ENCODE peak calls at places on chromosomes 12 and 14, in seven cellular contexts. One of them, this sample, is unnamed.

GRCh38 chr14:22979748-22980392 is 2.5 kb downstream of the AJUBA start:
- DNase-seq in fibroblast of lung: no peak
- DNase-seq in NCI-H1105 treated with DMSO at 0.1 percent for 48 hours: no peak
- DNase-seq in H4: no peak
- DNase-seq in IMR-90: no peak
- DNase-seq in NCI-H345: no peak
- DNase-seq in activated CD8-positive, alpha-beta memory T cell treated with anti-CD3 and anti-CD28 coated beads for 1 hour: no peak
- DNase-seq in this sample: no peak

GRCh38 chr12:8709124-8709830 is 11.5 kb downstream of the RIMKLB start:
- DNase-seq in fibroblast of lung: no peak
- DNase-seq in NCI-H1105 treated with DMSO at 0.1 percent for 48 hours: no peak
- DNase-seq in H4: peak
- DNase-seq in IMR-90: no peak
- DNase-seq in NCI-H345: no peak
- DNase-seq in activated CD8-positive, alpha-beta memory T cell treated with anti-CD3 and anti-CD28 coated beads for 1 hour: no peak
- DNase-seq in this sample: no peak

GRCh38 chr12:27866382-27867101 is 86.5 kb upstream of the MANSC4 start:
- DNase-seq in fibroblast of lung: peak
- DNase-seq in NCI-H1105 treated with DMSO at 0.1 percent for 48 hours: no peak
- DNase-seq in H4: peak
- DNase-seq in IMR-90: peak
- DNase-seq in NCI-H345: no peak
- DNase-seq in activated CD8-positive, alpha-beta memory T cell treated with anti-CD3 and anti-CD28 coated beads for 1 hour: no peak
- DNase-seq in this sample: peak

GRCh38 chr14:62692490-62693106 is 352.7 kb downstream of the KCNH5 start:
- DNase-seq in fibroblast of lung: peak
- DNase-seq in NCI-H1105 treated with DMSO at 0.1 percent for 48 hours: no peak
- DNase-seq in H4: peak
- DNase-seq in IMR-90: peak
- DNase-seq in NCI-H345: no peak
- DNase-seq in activated CD8-positive, alpha-beta memory T cell treated with anti-CD3 and anti-CD28 coated beads for 1 hour: no peak
- DNase-seq in this sample: peak

GRCh38 chr14:94748667-94749347 is 21.1 kb downstream of the GSC start:
- DNase-seq in fibroblast of lung: no peak
- DNase-seq in NCI-H1105 treated with DMSO at 0.1 percent for 48 hours: peak
- DNase-seq in H4: no peak
- DNase-seq in IMR-90: no peak
- DNase-seq in NCI-H345: peak
- DNase-seq in activated CD8-positive, alpha-beta memory T cell treated with anti-CD3 and anti-CD28 coated beads for 1 hour: no peak
- DNase-seq in this sample: no peak

GRCh38 chr14:71138236-71139057 is 231.2 kb downstream of the PCNX1 start:
- DNase-seq in fibroblast of lung: peak
- DNase-seq in NCI-H1105 treated with DMSO at 0.1 percent for 48 hours: no peak
- DNase-seq in H4: no peak
- DNase-seq in IMR-90: no peak
- DNase-seq in NCI-H345: no peak
- DNase-seq in activated CD8-positive, alpha-beta memory T cell treated with anti-CD3 and anti-CD28 coated beads for 1 hour: no peak
- DNase-seq in this sample: no peak

GRCh38 chr12:116879509-116880212 is 1.6 kb downstream of the HRK start:
- DNase-seq in fibroblast of lung: no peak
- DNase-seq in NCI-H1105 treated with DMSO at 0.1 percent for 48 hours: peak
- DNase-seq in H4: no peak
- DNase-seq in IMR-90: no peak
- DNase-seq in NCI-H345: peak
- DNase-seq in activated CD8-positive, alpha-beta memory T cell treated with anti-CD3 and anti-CD28 coated beads for 1 hour: no peak
- DNase-seq in this sample: no peak

GRCh38 chr12:66829660-66830325 is 150.9 kb upstream of the GRIP1 start:
- DNase-seq in fibroblast of lung: no peak
- DNase-seq in NCI-H1105 treated with DMSO at 0.1 percent for 48 hours: no peak
- DNase-seq in H4: no peak
- DNase-seq in IMR-90: no peak
- DNase-seq in NCI-H345: no peak
- DNase-seq in activated CD8-positive, alpha-beta memory T cell treated with anti-CD3 and anti-CD28 coated beads for 1 hour: no peak
- DNase-seq in this sample: no peak

GRCh38 chr12:52235822-52236291 is 2.8 kb downstream of the KRT7 start:
- DNase-seq in fibroblast of lung: no peak
- DNase-seq in NCI-H1105 treated with DMSO at 0.1 percent for 48 hours: no peak
- DNase-seq in H4: no peak
- DNase-seq in IMR-90: no peak
- DNase-seq in NCI-H345: peak
- DNase-seq in activated CD8-positive, alpha-beta memory T cell treated with anti-CD3 and anti-CD28 coated beads for 1 hour: no peak
- DNase-seq in this sample: no peak

GRCh38 chr12:64674367-64674922 is 64.2 kb downstream of the RASSF3 start:
- DNase-seq in fibroblast of lung: no peak
- DNase-seq in NCI-H1105 treated with DMSO at 0.1 percent for 48 hours: no peak
- DNase-seq in H4: no peak
- DNase-seq in IMR-90: no peak
- DNase-seq in NCI-H345: no peak
- DNase-seq in activated CD8-positive, alpha-beta memory T cell treated with anti-CD3 and anti-CD28 coated beads for 1 hour: peak
- DNase-seq in this sample: no peak

GRCh38 chr14:36661506-36662257 is at the start of gene PAX9:
- DNase-seq in fibroblast of lung: peak
- DNase-seq in NCI-H1105 treated with DMSO at 0.1 percent for 48 hours: peak
- DNase-seq in H4: peak
- DNase-seq in IMR-90: peak
- DNase-seq in NCI-H345: peak
- DNase-seq in activated CD8-positive, alpha-beta memory T cell treated with anti-CD3 and anti-CD28 coated beads for 1 hour: no peak
- DNase-seq in this sample: peak

GRCh38 chr12:108346727-108347710 is 7.9 kb upstream of the CMKLR1 start:
- DNase-seq in fibroblast of lung: no peak
- DNase-seq in NCI-H1105 treated with DMSO at 0.1 percent for 48 hours: no peak
- DNase-seq in H4: no peak
- DNase-seq in IMR-90: no peak
- DNase-seq in NCI-H345: no peak
- DNase-seq in activated CD8-positive, alpha-beta memory T cell treated with anti-CD3 and anti-CD28 coated beads for 1 hour: no peak
- DNase-seq in this sample: no peak

GRCh38 chr12:52590021-52590420 is 11.2 kb downstream of the KRT72 start:
- DNase-seq in fibroblast of lung: no peak
- DNase-seq in NCI-H1105 treated with DMSO at 0.1 percent for 48 hours: no peak
- DNase-seq in H4: no peak
- DNase-seq in IMR-90: no peak
- DNase-seq in NCI-H345: no peak
- DNase-seq in activated CD8-positive, alpha-beta memory T cell treated with anti-CD3 and anti-CD28 coated beads for 1 hour: no peak
- DNase-seq in this sample: no peak

GRCh38 chr12:9741726-9742125 is 8.8 kb upstream of the CLECL1 start:
- DNase-seq in fibroblast of lung: no peak
- DNase-seq in NCI-H1105 treated with DMSO at 0.1 percent for 48 hours: no peak
- DNase-seq in H4: no peak
- DNase-seq in IMR-90: no peak
- DNase-seq in NCI-H345: no peak
- DNase-seq in activated CD8-positive, alpha-beta memory T cell treated with anti-CD3 and anti-CD28 coated beads for 1 hour: no peak
- DNase-seq in this sample: no peak

This sample was measured in fibroblast of pulmonary artery.